ENCODE peak calls at places on chromosomes 7 and 10, in six cellular contexts. W is K562, J is GM12878, B is A549, K is HepG2, M is NB4. I is an unnamed sample.

GRCh38 chr10:110208614-110209398 is 1.4 kb downstream of the MXI1 start:
- DNase-seq in B (peak; percentile 52), J (no peak), W (peak; percentile 65), K (no peak), M (peak; percentile 78), I (peak; percentile 10)

GRCh38 chr10:62071846-62072281 is 170.4 kb downstream of the ARID5B start:
- DNase-seq in J (no peak), W (no peak), B (no peak), M (no peak), K (no peak), I (no peak)

GRCh38 chr10:67763499-67764011 is 67.6 kb upstream of the CTNNA3 start:
- DNase-seq in B (peak; percentile 77), M (peak; percentile 63), J (no peak), W (no peak), K (peak; percentile 23), I (peak; percentile 82)

GRCh38 chr7:139798221-139798620 is 20.4 kb upstream of the HIPK2 start:
- DNase-seq in J (peak; percentile 39), B (no peak), K (no peak), W (no peak), M (no peak), I (no peak)

GRCh38 chr7:645606-646005 is 80.9 kb upstream of the DNAAF5 start:
- DNase-seq in K (no peak), B (no peak), J (no peak), W (no peak), M (no peak), I (no peak)

GRCh38 chr10:111511751-111512150 is 434.9 kb downstream of the ADRA2A start:
- DNase-seq in W (no peak), K (no peak), J (no peak), B (no peak), M (no peak), I (no peak)

GRCh38 chr7:90709501-90710465 is 113.7 kb downstream of the CDK14 start:
- DNase-seq in J (no peak), W (no peak), K (no peak), M (no peak), B (no peak), I (peak; percentile 81)

GRCh38 chr10:124677291-124677690 is 66.9 kb downstream of the FAM53B start:
- DNase-seq in M (peak; percentile 71), B (no peak), J (no peak), K (no peak), W (no peak), I (no peak)

GRCh38 chr7:136123352-136123751 is 146.2 kb upstream of the MTPN start:
- DNase-seq in J (no peak), W (no peak), K (no peak), M (no peak), B (no peak), I (no peak)

GRCh38 chr10:33494000-33494399 is 159.5 kb upstream of the NRP1 start:
- DNase-seq in J (no peak), W (no peak), B (no peak), K (no peak), M (no peak), I (no peak)

GRCh38 chr7:12256025-12256570 is 45.0 kb downstream of the TMEM106B start:
- DNase-seq in J (no peak), B (peak; percentile 14), M (no peak), K (no peak), W (no peak), I (peak; percentile 6)

GRCh38 chr7:114922652-114923402 is 933 bp downstream of the MDFIC start:
- DNase-seq in B (peak; percentile 74), K (no peak), M (peak; percentile 43), J (no peak), W (no peak), I (peak; percentile 81)

GRCh38 chr10:274866-275265 is 139.6 kb downstream of the ZMYND11 start:
- DNase-seq in K (no peak), J (no peak), W (no peak), B (no peak), M (no peak), I (no peak)

DNA sequence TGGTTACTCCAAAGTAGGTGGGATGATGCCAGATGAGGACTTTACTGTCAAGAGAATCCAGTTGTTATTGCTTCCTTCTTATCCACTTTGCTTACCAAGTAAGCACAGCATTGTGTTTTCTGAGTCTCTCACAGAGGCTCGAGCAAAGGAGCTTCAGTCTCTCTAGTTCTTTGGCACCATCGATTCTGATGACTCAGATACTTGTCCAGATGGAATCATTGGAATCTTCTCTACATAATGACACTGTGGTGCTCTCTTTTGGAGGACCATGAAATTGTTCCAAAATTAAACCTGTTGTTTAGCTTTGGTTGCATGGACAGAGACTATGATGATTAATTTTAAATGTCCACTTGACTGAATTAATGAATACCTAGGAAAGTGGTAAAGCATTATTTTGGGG is 132.6 kb downstream of the NXPH1 start:
- DNase-seq in J (no peak), W (no peak), K (no peak), M (no peak), B (no peak), I (no peak)
- TF ChIP-seq MYC in J (no peak), W (no peak), K (no peak), M (no peak), B (no peak), I (no peak)

DNA sequence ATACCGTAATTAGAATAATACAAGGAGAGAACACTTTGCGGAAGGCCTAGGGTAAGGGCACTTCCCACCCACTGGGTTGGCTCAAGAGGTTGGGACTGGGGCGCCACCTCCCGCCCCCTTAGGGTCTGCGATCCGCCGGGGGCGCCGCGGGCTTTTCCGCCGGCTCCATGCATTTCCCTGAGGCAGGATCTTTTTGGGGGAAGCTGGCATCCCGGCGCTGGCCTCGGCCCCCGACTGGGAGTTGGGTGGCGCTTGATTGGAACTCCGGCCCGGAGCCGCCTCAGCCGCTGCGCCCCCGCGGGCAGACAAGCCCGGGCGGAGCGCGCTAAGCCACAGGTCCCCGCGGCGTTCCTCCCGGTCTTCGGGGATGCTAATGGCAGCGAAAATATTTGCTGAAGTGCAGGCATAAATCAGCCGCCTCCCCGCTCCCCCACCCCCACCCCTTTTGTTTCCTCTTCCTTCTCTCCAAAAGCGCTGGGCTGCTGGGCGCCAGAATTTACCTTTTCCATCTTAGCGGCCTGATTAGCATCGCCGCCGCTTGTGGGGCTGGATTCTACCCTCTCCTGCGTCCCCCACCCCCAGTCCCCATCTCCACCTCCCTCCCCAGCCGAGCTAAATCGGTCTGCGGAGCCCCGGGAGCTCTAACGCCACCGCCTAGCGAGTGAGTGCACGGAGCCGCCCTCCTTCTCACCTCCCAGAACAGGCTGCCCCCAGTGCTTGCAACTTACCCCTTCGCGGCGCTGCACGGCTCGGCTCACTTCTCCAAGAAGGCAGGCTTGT is 5.1 kb downstream of the UNC5B start:
- DNase-seq in B (no peak), K (no peak), J (no peak), W (no peak), M (no peak), I (no peak)
- TF ChIP-seq MYC in B (no peak), K (no peak), J (no peak), W (no peak), M (no peak), I (no peak)

GRCh38 chr7:154777023-154777422 is 225.9 kb downstream of the PAXIP1 start:
- DNase-seq in J (no peak), W (peak; percentile 18), M (no peak), K (no peak), B (peak; percentile 16), I (no peak)

GRCh38 chr7:154777908-154778307 is 225.0 kb downstream of the PAXIP1 start:
- DNase-seq in W (no peak), M (no peak), J (no peak), K (no peak), B (no peak), I (no peak)

GRCh38 chr7:154775681-154776080 is 227.2 kb downstream of the PAXIP1 start:
- DNase-seq in K (no peak), M (no peak), B (no peak), J (no peak), W (no peak), I (no peak)

GRCh38 chr7:154776350-154776749 is 226.6 kb downstream of the PAXIP1 start:
- DNase-seq in K (no peak), B (no peak), W (no peak), J (no peak), M (no peak), I (no peak)

GRCh38 chr7:154777489-154777888 is 225.4 kb downstream of the PAXIP1 start:
- DNase-seq in W (no peak), J (no peak), M (no peak), K (no peak), B (no peak), I (no peak)
- TF ChIP-seq MYC in W (no peak), J (no peak), M (no peak), K (no peak), B (no peak), I (no peak)

GRCh38 chr7:73602721-73603651 is 21.3 kb downstream of the MLXIPL start:
- DNase-seq in M (no peak), B (no peak), W (no peak), K (no peak), J (no peak), I (no peak)

GRCh38 chr7:73610105-73610504 is 14.2 kb downstream of the MLXIPL start:
- DNase-seq in J (no peak), M (no peak), W (no peak), K (no peak), B (no peak), I (no peak)

GRCh38 chr7:73605601-73606220 is 18.6 kb downstream of the MLXIPL start:
- DNase-seq in J (no peak), K (no peak), M (no peak), W (no peak), B (no peak), I (no peak)

GRCh38 chr7:73611017-73611555 is 13.2 kb downstream of the MLXIPL start:
- DNase-seq in B (no peak), M (no peak), W (no peak), K (no peak), J (no peak), I (no peak)

GRCh38 chr7:73606801-73607691 is 17.3 kb downstream of the MLXIPL start:
- DNase-seq in M (peak; percentile 75), W (peak; percentile 78), B (peak; percentile 59), J (no peak), K (peak; percentile 33), I (peak; percentile 43)
- TF ChIP-seq MYC in M (no peak), W (no peak), B (no peak), J (no peak), K (no peak), I (no peak)

DNA sequence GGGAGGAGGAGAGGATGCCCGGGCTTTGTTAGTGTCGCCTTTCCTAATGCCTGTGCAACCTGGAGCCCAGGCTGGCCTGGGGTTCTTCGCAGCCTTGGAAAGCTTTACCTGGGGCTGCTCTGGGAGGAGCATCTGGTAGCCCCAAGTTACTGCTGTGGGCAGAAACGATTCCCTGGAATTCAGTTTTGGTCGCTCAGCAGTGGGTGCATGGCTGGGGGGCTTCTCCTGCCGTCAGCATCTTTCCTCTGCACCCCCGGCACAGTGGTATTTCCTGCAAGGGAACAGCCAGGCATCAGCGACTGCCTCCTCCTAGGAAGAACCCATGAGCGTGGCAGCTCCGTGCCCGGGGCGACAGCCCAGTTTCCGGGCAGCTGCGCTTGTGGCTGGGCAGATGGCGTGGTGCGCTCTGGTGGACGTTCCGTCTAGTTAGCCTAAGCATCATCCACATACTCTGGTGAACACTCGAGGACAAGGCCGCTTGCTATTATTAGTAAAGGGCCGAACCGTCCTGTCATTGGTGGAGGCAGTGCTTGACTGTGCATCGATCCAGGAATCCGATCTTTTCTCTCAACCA is 107.0 kb upstream of the BTBD16 start:
- DNase-seq in K (no peak), B (no peak), M (no peak), W (no peak), J (no peak), I (no peak)
- TF ChIP-seq MYC in K (no peak), B (no peak), M (no peak), W (no peak), J (no peak), I (no peak)

GRCh38 chr10:35995515-35995914 is 353.4 kb upstream of the FZD8 start:
- DNase-seq in M (no peak), J (no peak), K (no peak), B (no peak), W (no peak), I (no peak)
- TF ChIP-seq MYC in M (no peak), J (no peak), K (no peak), B (no peak), W (no peak), I (no peak)